ENCODE peak calls at places on chromosomes 7 and 10, in six cellular contexts. One of them, this sample, is unnamed.

GRCh38 chr10:34821587-34822585 is 6.8 kb upstream of the PARD3 start:
- DNase-seq in ascending aorta: no peak
- DNase-seq in psoas muscle: no peak
- DNase-seq in ovary: no peak
- DNase-seq in left lung: no peak
- DNase-seq in coronary artery: no peak
- DNase-seq in this sample: no peak

GRCh38 chr10:93751832-93752231 is 5.9 kb upstream of the LGI1 start:
- DNase-seq in psoas muscle: no peak
- DNase-seq in left lung: no peak
- DNase-seq in ascending aorta: no peak
- DNase-seq in coronary artery: no peak
- DNase-seq in ovary: no peak
- DNase-seq in this sample: no peak

GRCh38 chr7:130009848-130010688 is 41.1 kb downstream of the ZC3HC1 start:
- DNase-seq in ascending aorta: peak
- DNase-seq in psoas muscle: peak
- DNase-seq in ovary: no peak
- DNase-seq in left lung: no peak
- DNase-seq in coronary artery: no peak
- DNase-seq in this sample: peak

GRCh38 chr10:86376403-86376802 is 9.8 kb upstream of the GRID1 start:
- DNase-seq in coronary artery: peak
- DNase-seq in ascending aorta: peak
- DNase-seq in ovary: no peak
- DNase-seq in left lung: no peak
- DNase-seq in psoas muscle: no peak
- DNase-seq in this sample: no peak

GRCh38 chr10:78777466-78778256 is 291.1 kb upstream of the ZMIZ1 start:
- DNase-seq in coronary artery: peak
- DNase-seq in ascending aorta: peak
- DNase-seq in left lung: no peak
- DNase-seq in psoas muscle: peak
- DNase-seq in ovary: peak
- DNase-seq in this sample: no peak

GRCh38 chr7:10343108-10343507 is 630.6 kb upstream of the PHF14 start:
- DNase-seq in ovary: no peak
- DNase-seq in coronary artery: no peak
- DNase-seq in psoas muscle: no peak
- DNase-seq in ascending aorta: no peak
- DNase-seq in left lung: no peak
- DNase-seq in this sample: no peak

GRCh38 chr10:118615888-118616287 is 20.4 kb upstream of the PRLHR start:
- DNase-seq in ascending aorta: no peak
- DNase-seq in psoas muscle: no peak
- DNase-seq in left lung: no peak
- DNase-seq in coronary artery: no peak
- DNase-seq in ovary: no peak
- DNase-seq in this sample: peak

GRCh38 chr7:734808-735207 is 7.7 kb upstream of the PRKAR1B start:
- DNase-seq in psoas muscle: no peak
- DNase-seq in coronary artery: no peak
- DNase-seq in left lung: no peak
- DNase-seq in ascending aorta: no peak
- DNase-seq in ovary: no peak
- DNase-seq in this sample: no peak

GRCh38 chr7:74023037-74023436 is 4.9 kb upstream of the ELN start:
- DNase-seq in ovary: peak
- DNase-seq in coronary artery: peak
- DNase-seq in left lung: no peak
- DNase-seq in psoas muscle: peak
- DNase-seq in ascending aorta: peak
- DNase-seq in this sample: no peak

GRCh38 chr7:156219307-156220077 is 407.2 kb upstream of the SHH start:
- DNase-seq in left lung: no peak
- DNase-seq in coronary artery: peak
- DNase-seq in ovary: no peak
- DNase-seq in psoas muscle: no peak
- DNase-seq in ascending aorta: peak
- DNase-seq in this sample: no peak

GRCh38 chr10:79354141-79354540 is 6.9 kb downstream of the PPIF start:
- DNase-seq in coronary artery: no peak
- DNase-seq in psoas muscle: no peak
- DNase-seq in ascending aorta: no peak
- DNase-seq in ovary: no peak
- DNase-seq in left lung: no peak
- DNase-seq in this sample: no peak

GRCh38 chr10:131311661-131312260 is at the start of gene TCERG1L:
- DNase-seq in coronary artery: no peak
- DNase-seq in ascending aorta: no peak
- DNase-seq in psoas muscle: no peak
- DNase-seq in left lung: no peak
- DNase-seq in ovary: peak
- DNase-seq in this sample: no peak

GRCh38 chr10:110077436-110078120 is 69.8 kb downstream of the ADD3 start:
- DNase-seq in ascending aorta: no peak
- DNase-seq in left lung: no peak
- DNase-seq in ovary: no peak
- DNase-seq in psoas muscle: no peak
- DNase-seq in coronary artery: no peak
- DNase-seq in this sample: no peak

GRCh38 chr7:159025161-159025779 is 119.4 kb downstream of the VIPR2 start:
- DNase-seq in coronary artery: peak
- DNase-seq in psoas muscle: no peak
- DNase-seq in ascending aorta: peak
- DNase-seq in ovary: no peak
- DNase-seq in left lung: peak
- DNase-seq in this sample: no peak

GRCh38 chr7:48246073-48246472 is 74.8 kb downstream of the ABCA13 start:
- DNase-seq in ascending aorta: no peak
- DNase-seq in coronary artery: no peak
- DNase-seq in left lung: no peak
- DNase-seq in ovary: no peak
- DNase-seq in psoas muscle: no peak
- DNase-seq in this sample: no peak

GRCh38 chr7:79593819-79594218 is 140.4 kb upstream of the MAGI2 start:
- DNase-seq in ovary: no peak
- DNase-seq in psoas muscle: no peak
- DNase-seq in ascending aorta: no peak
- DNase-seq in left lung: no peak
- DNase-seq in coronary artery: no peak
- DNase-seq in this sample: no peak

GRCh38 chr7:44638611-44639557 is 32.5 kb downstream of the OGDH start:
- DNase-seq in ovary: peak
- DNase-seq in coronary artery: peak
- DNase-seq in left lung: peak
- DNase-seq in psoas muscle: peak
- DNase-seq in ascending aorta: peak
- DNase-seq in this sample: no peak

GRCh38 chr7:101128040-101128834 is 1.3 kb downstream of the SERPINE1 start:
- DNase-seq in coronary artery: no peak
- DNase-seq in psoas muscle: no peak
- DNase-seq in left lung: no peak
- DNase-seq in ovary: no peak
- DNase-seq in ascending aorta: peak
- DNase-seq in this sample: no peak

GRCh38 chr7:67440321-67440720 is 443.7 kb downstream of the TYW1 start:
- DNase-seq in left lung: no peak
- DNase-seq in psoas muscle: no peak
- DNase-seq in ascending aorta: no peak
- DNase-seq in ovary: no peak
- DNase-seq in coronary artery: no peak
- DNase-seq in this sample: no peak

GRCh38 chr10:109411897-109412296 is 511.4 kb downstream of the XPNPEP1 start:
- DNase-seq in ascending aorta: no peak
- DNase-seq in ovary: no peak
- DNase-seq in coronary artery: no peak
- DNase-seq in left lung: no peak
- DNase-seq in psoas muscle: no peak
- DNase-seq in this sample: no peak

GRCh38 chr7:50857804-50858203 is 75.1 kb upstream of the GRB10 start:
- DNase-seq in ascending aorta: no peak
- DNase-seq in psoas muscle: no peak
- DNase-seq in coronary artery: no peak
- DNase-seq in ovary: no peak
- DNase-seq in left lung: no peak
- DNase-seq in this sample: no peak

GRCh38 chr7:2082357-2083038 is 150.2 kb downstream of the MAD1L1 start:
- DNase-seq in ascending aorta: no peak
- DNase-seq in coronary artery: no peak
- DNase-seq in left lung: no peak
- DNase-seq in ovary: peak
- DNase-seq in psoas muscle: peak
- DNase-seq in this sample: no peak

DNA sequence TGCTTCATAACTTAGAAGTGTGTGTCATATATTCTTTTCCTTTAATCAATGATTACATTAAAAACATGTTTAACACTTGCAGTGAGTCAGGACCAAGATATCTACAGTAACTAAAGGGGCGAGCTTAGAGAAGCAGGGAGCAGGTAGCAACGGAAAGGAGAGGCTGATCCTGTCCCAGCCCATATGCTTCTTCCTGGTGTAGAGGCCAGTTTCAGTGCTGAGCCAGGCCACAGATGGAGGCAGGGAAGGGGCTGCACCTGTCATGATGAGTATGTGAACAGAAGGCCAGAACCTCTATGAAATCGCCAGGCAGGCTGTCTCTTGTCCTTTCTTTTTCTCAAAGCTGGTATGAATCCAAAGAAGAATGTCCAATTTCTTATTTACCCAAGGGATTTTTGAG is 16.3 kb downstream of the REEP3 start:
- DNase-seq in left lung: no peak
- DNase-seq in psoas muscle: no peak
- DNase-seq in ascending aorta: no peak
- DNase-seq in coronary artery: no peak
- DNase-seq in ovary: no peak
- DNase-seq in this sample: no peak
- TF ChIP-seq CTCF in left lung: no peak
- TF ChIP-seq CTCF in psoas muscle: no peak
- TF ChIP-seq CTCF in ascending aorta: no peak
- TF ChIP-seq CTCF in coronary artery: no peak
- TF ChIP-seq CTCF in ovary: no peak
- TF ChIP-seq CTCF in this sample: no peak

DNA sequence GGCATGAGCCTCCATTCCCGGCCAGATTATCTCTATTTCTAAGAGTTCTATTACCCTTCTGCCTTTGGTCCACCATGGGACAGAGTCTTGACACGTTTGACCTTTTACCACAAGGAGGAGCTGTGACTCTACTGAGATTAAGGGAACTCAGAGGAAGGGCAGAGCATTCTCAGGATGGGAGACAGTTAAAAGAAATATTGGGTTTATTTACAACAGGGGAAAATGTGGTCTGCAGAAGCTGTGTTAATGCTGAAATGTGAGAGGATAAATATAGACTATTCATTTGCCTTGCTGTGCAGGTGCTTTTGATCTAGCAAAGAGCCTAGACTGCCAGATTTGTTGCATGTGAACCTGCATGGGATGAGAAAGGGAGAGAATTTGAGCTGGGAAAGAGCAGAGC is 45.8 kb upstream of the PRSS58 start:
- DNase-seq in left lung: no peak
- DNase-seq in psoas muscle: no peak
- DNase-seq in ascending aorta: no peak
- DNase-seq in coronary artery: no peak
- DNase-seq in ovary: no peak
- DNase-seq in this sample: no peak
- TF ChIP-seq CTCF in left lung: no peak
- TF ChIP-seq CTCF in psoas muscle: no peak
- TF ChIP-seq CTCF in ascending aorta: no peak
- TF ChIP-seq CTCF in coronary artery: peak
- TF ChIP-seq CTCF in ovary: no peak
- TF ChIP-seq CTCF in this sample: peak

DNA sequence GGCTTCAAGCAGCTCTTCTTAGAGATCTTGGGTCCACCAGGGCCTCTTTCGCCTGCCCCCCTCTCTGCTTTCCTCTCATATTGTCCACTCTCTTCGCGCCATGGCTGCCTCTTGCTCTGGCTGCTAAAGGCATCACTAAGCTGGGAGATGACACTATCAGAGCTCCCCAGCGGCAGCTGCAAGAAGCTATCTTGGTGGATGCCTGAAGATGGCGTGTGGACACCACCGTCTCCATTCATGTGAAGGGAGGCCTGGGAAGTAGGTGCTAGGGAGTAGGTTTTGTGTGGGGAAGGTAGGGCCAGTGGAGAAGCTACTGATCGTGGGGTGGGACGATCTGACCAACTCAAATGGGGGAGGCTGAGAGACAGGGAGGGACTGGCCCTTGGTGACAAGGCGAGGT is 45.9 kb upstream of the PDLIM1 start:
- DNase-seq in ascending aorta: no peak
- DNase-seq in psoas muscle: no peak
- DNase-seq in left lung: no peak
- DNase-seq in ovary: no peak
- DNase-seq in coronary artery: no peak
- DNase-seq in this sample: no peak
- TF ChIP-seq CTCF in ascending aorta: no peak
- TF ChIP-seq CTCF in psoas muscle: no peak
- TF ChIP-seq CTCF in left lung: no peak
- TF ChIP-seq CTCF in ovary: no peak
- TF ChIP-seq CTCF in coronary artery: no peak
- TF ChIP-seq CTCF in this sample: no peak

GRCh38 chr7:122901250-122901649 is 15.0 kb upstream of the CADPS2 start:
- DNase-seq in ascending aorta: no peak
- DNase-seq in psoas muscle: no peak
- DNase-seq in ovary: no peak
- DNase-seq in coronary artery: no peak
- DNase-seq in left lung: no peak
- DNase-seq in this sample: no peak

DNA sequence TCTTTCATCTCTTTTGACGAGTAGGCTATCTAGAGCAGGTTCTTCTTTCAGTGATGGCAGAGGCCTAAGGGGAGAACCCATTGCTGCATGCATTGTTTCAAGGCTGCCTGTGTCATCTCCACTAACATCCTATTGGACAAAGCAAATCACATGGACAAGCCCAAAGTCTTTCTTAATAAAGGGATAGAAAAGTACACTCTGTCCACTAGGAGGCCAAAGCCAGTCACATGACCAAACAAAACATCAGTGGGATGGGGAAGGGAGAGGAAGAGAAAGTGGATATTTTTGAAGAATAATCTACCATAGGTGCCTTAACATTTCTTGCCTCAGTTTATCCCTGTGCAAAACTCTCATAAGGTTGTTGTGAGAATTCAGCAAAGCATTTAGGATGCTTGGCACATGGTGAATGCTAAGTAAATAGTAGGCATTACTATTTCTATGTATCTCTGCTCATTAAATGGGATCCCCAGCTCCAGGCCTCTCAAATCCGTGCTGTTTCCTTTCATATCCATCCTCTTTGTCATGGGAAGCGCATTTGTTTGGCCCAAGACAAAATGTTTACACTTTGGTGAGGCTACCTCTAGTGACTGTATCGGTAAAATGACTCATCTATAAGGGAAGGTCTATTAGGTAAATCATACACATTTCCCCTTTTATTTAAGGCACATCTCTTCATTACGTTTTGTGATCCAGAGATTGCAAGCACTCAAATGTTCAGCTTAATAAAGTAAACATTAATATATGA is 16.7 kb upstream of the CADPS2 start:
- DNase-seq in ascending aorta: no peak
- DNase-seq in psoas muscle: no peak
- DNase-seq in coronary artery: no peak
- DNase-seq in ovary: no peak
- DNase-seq in left lung: no peak
- DNase-seq in this sample: no peak
- TF ChIP-seq CTCF in ascending aorta: no peak
- TF ChIP-seq CTCF in psoas muscle: no peak
- TF ChIP-seq CTCF in coronary artery: no peak
- TF ChIP-seq CTCF in ovary: no peak
- TF ChIP-seq CTCF in left lung: no peak
- TF ChIP-seq CTCF in this sample: no peak

This sample was measured in keratinocyte.